ENCODE peak calls at places on chromosomes 5 and 9, in five cellular contexts. S, R, N, M and X are unnamed samples.
A peak's percentile ranks its signal among the peaks of the same experiment; 100 is the strongest.

GRCh38 chr5:78242001-78242400 is 52.5 kb downstream of the AP3B1 start:
- DNase-seq in S (no peak), R (peak; percentile 19), N (no peak), M (no peak), X (no peak)

GRCh38 chr5:170275376-170275994 is 22.1 kb downstream of the LCP2 start:
- DNase-seq in S (peak; percentile 54), R (no peak), N (no peak), M (no peak), X (peak; percentile 80)

GRCh38 chr9:4305065-4305481 is 5.2 kb upstream of the GLIS3 start:
- DNase-seq in S (no peak), R (no peak), N (no peak), M (no peak), X (no peak)

GRCh38 chr5:80097516-80097915 is 62.4 kb downstream of the THBS4 start:
- DNase-seq in S (no peak), R (no peak), N (no peak), M (no peak), X (no peak)

GRCh38 chr5:59790399-59791130 is 103.0 kb downstream of the PDE4D start:
- DNase-seq in S (no peak), R (peak; percentile 6), N (no peak), M (no peak), X (no peak)

GRCh38 chr9:9914174-9914573 is 698.6 kb downstream of the PTPRD start:
- DNase-seq in S (no peak), R (no peak), N (no peak), M (no peak), X (no peak)

GRCh38 chr9:125525846-125526619 is 181.0 kb downstream of the MAPKAP1 start:
- DNase-seq in S (no peak), R (peak; percentile 78), N (no peak), M (no peak), X (no peak)

GRCh38 chr5:77935516-77936364 is 159.6 kb upstream of the TBCA start:
- DNase-seq in S (peak; percentile 20), R (peak; percentile 22), N (no peak), M (no peak), X (no peak)

GRCh38 chr9:5447337-5447736 is 3.0 kb upstream of the CD274 start:
- DNase-seq in S (no peak), R (no peak), N (no peak), M (no peak), X (no peak)

GRCh38 chr5:160506006-160507004 is 84.7 kb downstream of the PTTG1 start:
- DNase-seq in S (peak; percentile 66), R (peak; percentile 70), N (peak; percentile 46), M (peak; percentile 60), X (peak; percentile 89)

GRCh38 chr9:31243386-31243785 is 1141.1 kb upstream of the ACO1 start:
- DNase-seq in S (no peak), R (no peak), N (no peak), M (no peak), X (no peak)

GRCh38 chr9:134305533-134305932 is 20.7 kb upstream of the RXRA start:
- DNase-seq in S (no peak), R (no peak), N (no peak), M (no peak), X (no peak)

GRCh38 chr5:137843676-137844284 is 23.9 kb upstream of the MYOT start:
- DNase-seq in S (no peak), R (no peak), N (no peak), M (no peak), X (no peak)

GRCh38 chr9:137612741-137613142 is 6.1 kb upstream of the EHMT1 start:
- DNase-seq in S (no peak), R (no peak), N (no peak), M (no peak), X (no peak)

GRCh38 chr5:43038523-43038989 is 1.6 kb downstream of the ANXA2R start:
- DNase-seq in S (peak; percentile 50), R (no peak), N (no peak), M (peak; percentile 38), X (peak; percentile 72)

GRCh38 chr5:78526049-78526525 is 122.5 kb downstream of the LHFPL2 start:
- DNase-seq in S (no peak), R (peak; percentile 81), N (no peak), M (no peak), X (no peak)

GRCh38 chr9:77714077-77714549 is 66.0 kb upstream of the GNA14 start:
- DNase-seq in S (no peak), R (peak; percentile 63), N (no peak), M (no peak), X (no peak)

GRCh38 chr9:14075218-14075617 is 238.7 kb downstream of the NFIB start:
- DNase-seq in S (no peak), R (no peak), N (no peak), M (no peak), X (no peak)

GRCh38 chr5:6755941-6756340 is 42.7 kb downstream of the TENT4A start:
- DNase-seq in S (no peak), R (no peak), N (no peak), M (no peak), X (peak; percentile 31)

GRCh38 chr9:135971892-135972291 is 10.7 kb upstream of the UBAC1 start:
- DNase-seq in S (peak; percentile 63), R (no peak), N (no peak), M (peak; percentile 40), X (peak; percentile 79)

GRCh38 chr5:146606838-146607237 is 90.8 kb upstream of the GPR151 start:
- DNase-seq in S (no peak), R (no peak), N (no peak), M (no peak), X (no peak)